ENCODE peak calls at places on chromosomes 1 and 21, in eight cellular contexts. B, T, N, M, R, P, S and L are unnamed samples.

GRCh38 chr1:102593276-102593675 is 515.0 kb downstream of the COL11A1 start:
- DNase-seq in B (no peak), T (peak; percentile 19), N (no peak), M (no peak), R (no peak), P (no peak), S (peak; percentile 16), L (no peak)

GRCh38 chr1:54575161-54575560 is 27.1 kb downstream of the ACOT11 start:
- DNase-seq in B (no peak), T (no peak), N (no peak), M (no peak), R (no peak), P (no peak), S (no peak), L (no peak)

GRCh38 chr1:29708381-29708780 is 472.1 kb downstream of the PTPRU start:
- DNase-seq in B (no peak), T (peak; percentile 50), N (no peak), M (no peak), R (no peak), P (no peak), S (peak; percentile 44), L (no peak)

GRCh38 chr21:26918318-26919065 is 48.4 kb downstream of the ADAMTS5 start:
- DNase-seq in B (no peak), T (peak; percentile 15), N (no peak), M (no peak), R (no peak), P (no peak), S (peak; percentile 34), L (no peak)

GRCh38 chr1:19342894-19343616 is 30.9 kb downstream of the SLC66A1 start:
- DNase-seq in B (no peak), T (no peak), N (no peak), M (no peak), R (no peak), P (no peak), S (no peak), L (no peak)

GRCh38 chr1:2205191-2205952 is 10.8 kb upstream of the FAAP20 start:
- DNase-seq in B (peak; percentile 90), T (peak; percentile 88), N (peak; percentile 92), M (no peak), R (peak; percentile 94), P (peak; percentile 98), S (peak; percentile 17), L (no peak)

GRCh38 chr1:108079550-108079949 is 114.6 kb upstream of the VAV3 start:
- DNase-seq in B (no peak), T (no peak), N (no peak), M (no peak), R (peak; percentile 41), P (peak; percentile 22), S (no peak), L (no peak)

GRCh38 chr21:41407541-41408460 is 18.2 kb upstream of the MX1 start:
- DNase-seq in B (no peak), T (no peak), N (no peak), M (no peak), R (no peak), P (no peak), S (no peak), L (no peak)

GRCh38 chr1:10698726-10699469 is 97.5 kb downstream of the CASZ1 start:
- DNase-seq in B (no peak), T (no peak), N (no peak), M (no peak), R (no peak), P (no peak), S (no peak), L (no peak)

GRCh38 chr1:156836892-156837291 is 20.2 kb upstream of the SH2D2A start:
- DNase-seq in B (no peak), T (no peak), N (no peak), M (no peak), R (no peak), P (no peak), S (no peak), L (no peak)

GRCh38 chr1:160834945-160835565 is 27.6 kb downstream of the CD244 start:
- DNase-seq in B (no peak), T (peak; percentile 7), N (peak; percentile 8), M (peak; percentile 41), R (no peak), P (peak; percentile 28), S (peak; percentile 42), L (no peak)

GRCh38 chr1:52659356-52659755 is 26.4 kb downstream of the SHISAL2A start:
- DNase-seq in B (no peak), T (peak; percentile 9), N (no peak), M (no peak), R (no peak), P (no peak), S (no peak), L (peak; percentile 35)

GRCh38 chr1:58883888-58884482 is 100.1 kb upstream of the JUN start:
- DNase-seq in B (no peak), T (peak; percentile 27), N (no peak), M (no peak), R (no peak), P (no peak), S (no peak), L (no peak)

GRCh38 chr1:210523830-210524229 is 195.1 kb downstream of the HHAT start:
- DNase-seq in B (no peak), T (no peak), N (no peak), M (no peak), R (no peak), P (no peak), S (no peak), L (no peak)

GRCh38 chr21:30444204-30444603 is 4.1 kb downstream of the KRTAP15-1 start:
- DNase-seq in B (no peak), T (no peak), N (no peak), M (no peak), R (no peak), P (no peak), S (no peak), L (no peak)

GRCh38 chr21:39972471-39972870 is 105.2 kb downstream of the PCP4 start:
- DNase-seq in B (no peak), T (no peak), N (no peak), M (no peak), R (no peak), P (no peak), S (no peak), L (no peak)

GRCh38 chr1:205158048-205158616 is 36.4 kb upstream of the RBBP5 start:
- DNase-seq in B (no peak), T (no peak), N (no peak), M (no peak), R (no peak), P (no peak), S (no peak), L (no peak)

GRCh38 chr1:42925132-42925769 is 33.4 kb downstream of the SLC2A1 start:
- DNase-seq in B (no peak), T (no peak), N (no peak), M (no peak), R (no peak), P (no peak), S (no peak), L (no peak)

GRCh38 chr1:183205196-183205781 is 19.2 kb downstream of the LAMC2 start:
- DNase-seq in B (no peak), T (peak; percentile 46), N (peak; percentile 63), M (no peak), R (no peak), P (no peak), S (no peak), L (no peak)

GRCh38 chr1:209657140-209657879 is 5.1 kb upstream of the LAMB3 start:
- DNase-seq in B (no peak), T (no peak), N (no peak), M (no peak), R (no peak), P (no peak), S (peak; percentile 91), L (no peak)

GRCh38 chr1:97378596-97378995 is 542.2 kb downstream of the DPYD start:
- DNase-seq in B (no peak), T (peak; percentile 38), N (no peak), M (no peak), R (no peak), P (no peak), S (no peak), L (no peak)

GRCh38 chr1:43366601-43367025 is 1.2 kb downstream of the ELOVL1 start:
- DNase-seq in B (no peak), T (peak; percentile 31), N (no peak), M (no peak), R (no peak), P (no peak), S (peak; percentile 36), L (no peak)